ENCODE peak calls at places on chromosomes 13 and 19, in nine cellular contexts. X is breast epithelium, F is esophagus muscularis mucosa, T is GM12891, D is upper lobe of left lung, O is HCT116, U is suprapubic skin, A is endothelial cell of umbilical vein, P is Panc1. J is an unnamed sample.

GRCh38 chr19:51036519-51036918 is 1.7 kb upstream of the KLK12 start:
- DNase-seq in F (no peak), T (no peak), X (no peak), U (no peak), A (no peak), P (no peak), O (no peak), D (no peak), J (no peak)

GRCh38 chr19:33394723-33395560 is 21.4 kb downstream of the CEBPG start:
- DNase-seq in D (no peak), P (no peak), O (no peak), F (no peak), U (peak), T (no peak), X (peak), A (peak), J (no peak)

GRCh38 chr19:7799640-7800355 is 30.2 kb upstream of the EVI5L start:
- DNase-seq in U (peak), O (peak), A (peak), F (no peak), P (no peak), T (no peak), X (no peak), D (peak), J (no peak)

GRCh38 chr19:39264306-39265290 is 3.6 kb upstream of the IFNL2 start:
- DNase-seq in P (no peak), X (no peak), F (no peak), U (peak), O (no peak), D (no peak), A (no peak), T (no peak), J (no peak)

GRCh38 chr13:21344662-21345176 is 114.4 kb downstream of the ZDHHC20 start:
- DNase-seq in P (no peak), O (no peak), T (no peak), U (no peak), A (no peak), X (no peak), D (no peak), F (no peak), J (no peak)

GRCh38 chr19:13127051-13127450 is 9.0 kb downstream of the NACC1 start:
- DNase-seq in A (no peak), P (no peak), T (no peak), O (no peak), U (no peak), X (no peak), F (no peak), D (no peak), J (no peak)

GRCh38 chr13:91369432-91369831 is 21.9 kb downstream of the MIR17HG start:
- DNase-seq in T (no peak), A (peak), F (no peak), X (no peak), O (no peak), P (no peak), U (no peak), D (no peak), J (no peak)

GRCh38 chr13:110329798-110330461 is 22.8 kb downstream of the COL4A2 start:
- DNase-seq in T (no peak), A (no peak), D (no peak), P (no peak), U (no peak), O (no peak), X (no peak), F (no peak), J (no peak)

GRCh38 chr19:5907216-5907615 is 2.5 kb downstream of the VMAC start:
- DNase-seq in O (no peak), U (no peak), D (no peak), X (no peak), A (peak), T (no peak), F (no peak), P (no peak), J (no peak)

GRCh38 chr19:5693195-5694166 is 3.4 kb downstream of the RPL36 start:
- DNase-seq in F (no peak), A (no peak), T (no peak), P (no peak), D (no peak), O (no peak), X (no peak), U (no peak), J (no peak)

GRCh38 chr19:4582112-4582553 is 22.6 kb upstream of the SEMA6B start:
- DNase-seq in P (no peak), O (no peak), X (no peak), T (no peak), F (no peak), U (no peak), A (no peak), D (no peak), J (no peak)

GRCh38 chr19:883661-884211 is 9.3 kb downstream of the MED16 start:
- DNase-seq in F (no peak), O (peak), U (no peak), P (no peak), X (no peak), D (peak), T (no peak), A (no peak), J (no peak)

GRCh38 chr13:114081761-114082681 is 50.4 kb downstream of the RASA3 start:
- DNase-seq in A (no peak), F (no peak), O (no peak), U (peak), D (peak), P (no peak), T (no peak), X (peak), J (no peak)

GRCh38 chr19:56837492-56837891 is 3.0 kb downstream of the PEG3 start:
- DNase-seq in T (no peak), D (peak), O (no peak), X (peak), A (no peak), P (no peak), F (no peak), U (peak), J (no peak)

GRCh38 chr19:46297700-46298476 is 1.0 kb downstream of the HIF3A start:
- DNase-seq in U (peak), P (no peak), T (no peak), X (peak), D (peak), O (no peak), F (peak), A (peak), J (peak)

GRCh38 chr19:7292950-7293794 is 1.0 kb downstream of the INSR start:
- DNase-seq in F (no peak), D (peak), T (no peak), U (peak), X (peak), O (no peak), A (no peak), P (no peak), J (no peak)

GRCh38 chr13:50677687-50678463 is 165.6 kb downstream of the DLEU7 start:
- DNase-seq in T (no peak), D (no peak), O (no peak), A (no peak), F (peak), U (no peak), X (no peak), P (no peak), J (no peak)

GRCh38 chr19:48249502-48250014 is 6.2 kb downstream of the CARD8 start:
- DNase-seq in F (no peak), D (peak), A (peak), O (no peak), P (no peak), X (no peak), T (no peak), U (no peak), J (no peak)

GRCh38 chr19:10695401-10696398 is 5.5 kb upstream of the QTRT1 start:
- DNase-seq in O (peak), D (peak), F (peak), T (peak), A (peak), P (no peak), U (peak), X (peak), J (no peak)

GRCh38 chr13:76864259-76864658 is 21.9 kb downstream of the KCTD12 start:
- DNase-seq in U (no peak), D (no peak), A (peak), X (no peak), T (no peak), O (no peak), F (no peak), P (no peak), J (no peak)

GRCh38 chr13:30647824-30648521 is 30.3 kb downstream of the USPL1 start:
- DNase-seq in X (no peak), P (no peak), O (no peak), U (no peak), A (no peak), T (no peak), D (no peak), F (no peak), J (no peak)

GRCh38 chr19:42092350-42092749 is 16.4 kb downstream of the ZNF574 start:
- DNase-seq in D (no peak), X (no peak), T (no peak), P (no peak), O (no peak), F (no peak), A (peak), U (no peak), J (no peak)

GRCh38 chr13:90015565-90016507 is 1331.7 kb upstream of the MIR17HG start:
- DNase-seq in D (no peak), T (no peak), F (no peak), X (no peak), A (no peak), O (no peak), P (no peak), U (no peak), J (no peak)

GRCh38 chr19:6113616-6114188 is 3.4 kb upstream of the RFX2 start:
- DNase-seq in O (no peak), P (no peak), F (no peak), U (no peak), A (no peak), T (no peak), X (no peak), D (no peak), J (no peak)

GRCh38 chr13:68027311-68027710 is 797.2 kb upstream of the PCDH9 start:
- DNase-seq in X (no peak), O (no peak), U (no peak), D (no peak), P (no peak), T (no peak), F (no peak), A (no peak), J (no peak)

GRCh38 chr13:98970293-98970692 is 7.6 kb downstream of the DOCK9 start:
- DNase-seq in T (no peak), U (no peak), D (peak), O (no peak), P (no peak), A (no peak), X (no peak), F (no peak), J (no peak)

GRCh38 chr19:48390188-48391099 is 907 bp downstream of the KDELR1 start:
- DNase-seq in O (no peak), X (peak), U (peak), D (peak), A (peak), F (no peak), T (peak), P (no peak), J (no peak)

GRCh38 chr13:27446986-27447583 is 3.3 kb downstream of the MTIF3 start:
- DNase-seq in O (no peak), D (no peak), U (no peak), P (no peak), T (no peak), F (no peak), X (no peak), A (peak), J (no peak)

GRCh38 chr19:5851302-5851701 is at the start of gene FUT3:
- DNase-seq in O (no peak), P (no peak), X (no peak), F (no peak), D (peak), A (no peak), U (no peak), T (no peak), J (no peak)

GRCh38 chr13:109785892-109786450 is 412 bp downstream of the IRS2 start:
- DNase-seq in D (no peak), O (no peak), X (no peak), A (no peak), P (no peak), T (no peak), F (no peak), U (no peak), J (no peak)

GRCh38 chr13:75359266-75359665 is 122.7 kb downstream of the TBC1D4 start:
- DNase-seq in P (no peak), D (no peak), U (no peak), T (no peak), A (no peak), X (no peak), O (peak), F (no peak), J (no peak)

GRCh38 chr13:24161010-24161775 is 673 bp downstream of the SPATA13 start:
- DNase-seq in A (peak), F (no peak), T (peak), O (no peak), U (peak), D (no peak), P (no peak), X (peak), J (no peak)

GRCh38 chr19:53409505-53410204 is 14.7 kb downstream of the ZNF765 start:
- DNase-seq in O (no peak), F (no peak), U (no peak), P (no peak), T (no peak), D (no peak), A (no peak), X (no peak), J (no peak)

GRCh38 chr13:42380420-42381164 is 108.6 kb downstream of the AKAP11 start:
- DNase-seq in T (no peak), F (peak), D (no peak), U (no peak), X (no peak), A (no peak), P (no peak), O (no peak), J (no peak)

GRCh38 chr19:45815501-45816216 is 551 bp upstream of the RSPH6A start:
- DNase-seq in A (peak), T (no peak), P (no peak), U (no peak), F (no peak), D (no peak), X (no peak), O (no peak), J (no peak)

GRCh38 chr19:35115538-35115951 is at the start of gene FXYD3:
- DNase-seq in X (no peak), P (no peak), T (no peak), O (no peak), D (no peak), A (no peak), U (no peak), F (no peak), J (no peak)

GRCh38 chr13:51804295-51805172 is 571 bp upstream of the DHRS12 start:
- DNase-seq in D (no peak), U (peak), P (no peak), A (no peak), T (no peak), X (no peak), F (no peak), O (no peak), J (no peak)
- TF ChIP-seq POLR2AphosphoS5 in D (peak), U (peak), P (no peak), A (no peak), T (no peak), X (no peak), F (no peak), O (no peak), J (peak)

GRCh38 chr19:2425622-2426581 is 1.5 kb downstream of the TIMM13 start:
- DNase-seq in P (no peak), A (no peak), D (no peak), F (no peak), X (no peak), O (no peak), U (peak), T (no peak), J (no peak)

GRCh38 chr19:2424686-2425621 is 2.4 kb downstream of the TIMM13 start:
- DNase-seq in T (no peak), O (no peak), D (no peak), U (peak), F (no peak), P (no peak), A (peak), X (no peak), J (no peak)

GRCh38 chr19:2422951-2423880 is 4.2 kb downstream of the TIMM13 start:
- DNase-seq in U (no peak), A (no peak), T (no peak), O (no peak), D (no peak), X (no peak), F (no peak), P (no peak), J (no peak)

GRCh38 chr19:2421581-2422306 is 5.6 kb downstream of the TIMM13 start:
- DNase-seq in F (no peak), U (no peak), D (no peak), P (no peak), A (no peak), T (no peak), O (no peak), X (no peak), J (peak)

DNA sequence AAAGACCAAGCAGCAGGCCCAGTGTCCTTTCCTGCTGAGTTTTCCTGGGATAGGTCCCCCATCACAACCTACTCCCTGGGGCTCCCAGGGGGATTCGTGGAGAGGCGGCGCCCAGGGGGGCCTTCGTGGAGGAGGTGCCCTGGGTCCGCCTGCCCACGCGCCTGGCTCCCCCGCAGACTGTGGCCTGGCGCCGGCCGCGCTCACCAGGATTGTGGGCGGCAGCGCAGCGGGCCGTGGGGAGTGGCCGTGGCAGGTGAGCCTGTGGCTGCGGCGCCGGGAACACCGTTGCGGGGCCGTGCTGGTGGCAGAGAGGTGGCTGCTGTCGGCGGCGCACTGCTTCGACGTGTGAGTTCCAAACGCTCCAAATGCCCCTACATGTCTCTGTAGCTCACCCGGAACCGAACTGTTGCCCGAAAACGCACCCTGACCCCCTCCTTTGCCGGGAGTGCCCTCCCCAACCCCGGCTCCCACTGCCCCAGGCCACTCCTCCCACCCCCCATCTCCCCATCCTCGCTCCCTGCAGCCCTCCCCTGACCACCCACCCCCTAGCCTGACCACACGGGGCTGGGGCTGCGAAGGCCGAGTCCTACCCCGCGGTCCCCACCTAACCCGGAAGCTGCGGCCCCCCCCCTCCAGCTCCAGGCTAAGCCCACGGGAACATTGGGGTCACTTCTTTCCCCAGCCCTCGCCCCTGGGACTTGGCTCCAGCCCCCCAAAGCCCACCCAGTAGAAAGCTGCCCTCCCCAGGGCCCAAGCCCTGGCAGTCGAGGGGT is 3.3 kb downstream of the TIMM13 start:
- DNase-seq in T (no peak), A (no peak), F (no peak), O (no peak), X (no peak), U (peak), D (no peak), P (no peak), J (no peak)
- TF ChIP-seq POLR2AphosphoS5 in T (no peak), A (no peak), F (no peak), O (no peak), X (no peak), U (no peak), D (no peak), P (no peak), J (no peak)

DNA sequence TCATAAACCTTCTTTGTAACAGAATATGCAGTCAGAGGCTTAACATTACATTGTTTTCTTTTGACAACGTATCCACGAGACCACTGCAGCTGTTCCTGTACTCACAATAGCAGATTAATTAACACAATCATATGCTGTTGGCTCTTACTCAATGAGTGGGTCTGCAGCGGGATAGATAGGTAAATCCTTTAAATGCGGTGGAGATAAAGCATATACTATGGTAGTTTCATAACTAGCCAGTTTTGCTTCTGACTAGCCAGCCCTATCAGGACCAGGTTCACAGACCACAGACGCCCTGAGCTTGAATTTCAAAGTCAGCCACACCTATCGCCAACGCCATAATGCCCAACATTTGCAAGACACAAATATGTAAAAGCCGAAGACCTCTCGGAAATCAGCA is 120.4 kb downstream of the ZNF536 start:
- DNase-seq in A (no peak), X (no peak), U (no peak), F (no peak), T (no peak), P (no peak), D (no peak), O (no peak), J (no peak)
- TF ChIP-seq POLR2AphosphoS5 in A (no peak), X (no peak), U (no peak), F (no peak), T (no peak), P (no peak), D (no peak), O (no peak), J (no peak)

GRCh38 chr19:15249912-15250634 is 17.8 kb upstream of the EPHX3 start:
- DNase-seq in U (no peak), X (no peak), D (no peak), A (peak), P (no peak), F (no peak), T (no peak), O (no peak), J (no peak)

GRCh38 chr19:15248106-15248505 is 15.9 kb upstream of the EPHX3 start:
- DNase-seq in P (no peak), A (no peak), T (no peak), U (no peak), X (no peak), O (no peak), F (no peak), D (no peak), J (no peak)

GRCh38 chr19:15249560-15249874 is 17.3 kb upstream of the EPHX3 start:
- DNase-seq in F (no peak), T (no peak), U (no peak), P (no peak), A (no peak), D (no peak), O (no peak), X (no peak), J (no peak)

GRCh38 chr19:15247107-15248014 is 15.1 kb upstream of the EPHX3 start:
- DNase-seq in F (no peak), P (no peak), X (no peak), U (no peak), D (no peak), T (no peak), A (no peak), O (no peak), J (no peak)

GRCh38 chr19:15248648-15249559 is 16.7 kb upstream of the EPHX3 start:
- DNase-seq in A (peak), O (no peak), D (peak), X (no peak), P (peak), U (no peak), T (no peak), F (no peak), J (no peak)
- TF ChIP-seq POLR2AphosphoS5 in A (no peak), O (no peak), D (no peak), X (no peak), P (no peak), U (no peak), T (no peak), F (peak), J (peak)

GRCh38 chr19:40693150-40693788 is 2.8 kb upstream of the NUMBL start:
- DNase-seq in T (no peak), A (no peak), X (no peak), U (no peak), F (no peak), D (no peak), P (no peak), O (no peak), J (no peak)
- TF ChIP-seq POLR2AphosphoS5 in T (no peak), A (no peak), X (no peak), U (no peak), F (no peak), D (no peak), P (no peak), O (no peak), J (no peak)

DNA sequence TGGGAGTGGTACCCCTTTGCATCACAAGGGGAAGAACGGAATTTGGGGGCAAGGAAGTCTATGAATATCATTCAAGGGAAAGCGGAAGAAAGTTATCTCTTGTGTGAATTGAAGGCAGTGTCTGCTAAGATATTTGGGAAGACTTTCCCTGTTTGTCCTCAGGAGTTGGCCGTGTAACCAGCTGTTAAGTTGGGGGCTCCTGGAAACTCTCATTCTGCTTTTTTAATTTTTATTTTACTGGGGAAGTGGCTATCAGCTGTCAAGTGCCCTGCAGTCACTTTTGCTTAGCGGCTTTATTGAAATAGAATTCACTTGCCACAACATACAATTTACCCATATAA is 2.9 kb downstream of the UPF1 start:
- DNase-seq in F (no peak), D (no peak), X (no peak), P (no peak), U (no peak), T (no peak), A (no peak), O (no peak), J (no peak)
- TF ChIP-seq POLR2AphosphoS5 in F (no peak), D (no peak), X (no peak), P (no peak), U (no peak), T (no peak), A (no peak), O (no peak), J (no peak)